ENCODE peak calls at places on chromosome 14, in nine cellular contexts. H is A549, Q is cardiac muscle cell, F is GM13977, T is cardiac fibroblast, S is MM.1S, Y is astrocyte of the cerebellum, E is left ventricle myocardium inferior, M is fibroblast of the aortic adventitia. O is an unnamed sample.

GRCh38 chr14:38835874-38836273 is 267.2 kb downstream of the SEC23A start:
- DNase-seq in H (no peak), Q (no peak), F (no peak), T (no peak), S (no peak), Y (no peak), E (no peak), M (no peak), O (no peak)

GRCh38 chr14:68695871-68696665 is 96.8 kb downstream of the ZFP36L1 start:
- DNase-seq in H (no peak), Q (no peak), F (no peak), T (no peak), S (no peak), Y (no peak), E (no peak), M (no peak), O (no peak)

GRCh38 chr14:39034481-39035296 is 68.3 kb downstream of the SEC23A start:
- DNase-seq in H (peak; percentile 13), Q (peak; percentile 27), F (no peak), T (peak; percentile 29), S (no peak), Y (no peak), E (no peak), M (no peak), O (no peak)

GRCh38 chr14:40762685-40763084 is 844.0 kb upstream of the LRFN5 start:
- DNase-seq in H (no peak), Q (no peak), F (no peak), T (no peak), S (no peak), Y (no peak), E (no peak), M (no peak), O (no peak)

GRCh38 chr14:84894254-84894653 is 635.7 kb upstream of the FLRT2 start:
- DNase-seq in H (no peak), Q (no peak), F (no peak), T (no peak), S (no peak), Y (no peak), E (no peak), M (no peak), O (no peak)

GRCh38 chr14:38948171-38948570 is 154.9 kb downstream of the SEC23A start:
- DNase-seq in H (no peak), Q (peak; percentile 83), F (no peak), T (peak; percentile 22), S (no peak), Y (peak; percentile 77), E (no peak), M (peak; percentile 18), O (no peak)

GRCh38 chr14:59460378-59460777 is 4.8 kb downstream of the GPR135 start:
- DNase-seq in H (no peak), Q (no peak), F (no peak), T (no peak), S (no peak), Y (no peak), E (no peak), M (no peak), O (no peak)

GRCh38 chr14:68574906-68575305 is 218.0 kb downstream of the ZFP36L1 start:
- DNase-seq in H (no peak), Q (peak; percentile 81), F (no peak), T (peak; percentile 51), S (no peak), Y (no peak), E (no peak), M (peak; percentile 71), O (no peak)

GRCh38 chr14:103730490-103731035 is 15.0 kb downstream of the ZFYVE21 start:
- DNase-seq in H (no peak), Q (no peak), F (peak; percentile 36), T (no peak), S (no peak), Y (no peak), E (peak; percentile 71), M (no peak), O (no peak)

GRCh38 chr14:103728141-103728540 is 12.5 kb downstream of the ZFYVE21 start:
- DNase-seq in H (no peak), Q (no peak), F (no peak), T (no peak), S (no peak), Y (no peak), E (no peak), M (no peak), O (no peak)

GRCh38 chr14:103731481-103731880 is 15.9 kb downstream of the ZFYVE21 start:
- DNase-seq in H (no peak), Q (no peak), F (peak; percentile 25), T (no peak), S (no peak), Y (no peak), E (no peak), M (no peak), O (no peak)

GRCh38 chr14:103728721-103729120 is 13.1 kb downstream of the ZFYVE21 start:
- DNase-seq in H (no peak), Q (no peak), F (no peak), T (no peak), S (no peak), Y (no peak), E (no peak), M (no peak), O (no peak)

GRCh38 chr14:103729496-103730448 is 14.2 kb downstream of the ZFYVE21 start:
- DNase-seq in H (no peak), Q (no peak), F (no peak), T (no peak), S (no peak), Y (no peak), E (no peak), M (no peak), O (no peak)
- TF ChIP-seq CTCF in H (no peak), Q (no peak), F (no peak), T (no peak), S (no peak), Y (no peak), E (no peak), M (no peak), O (no peak)

GRCh38 chr14:99037777-99038176 is 234.2 kb downstream of the BCL11B start:
- DNase-seq in H (no peak), Q (no peak), F (no peak), T (no peak), S (no peak), Y (no peak), E (no peak), M (no peak), O (no peak)
- TF ChIP-seq CTCF in H (no peak), Q (peak; percentile 2), F (no peak), T (no peak), S (no peak), Y (peak; percentile 22), E (no peak), M (no peak), O (peak; percentile 33)

GRCh38 chr14:97221572-97221971 is 424.4 kb downstream of the VRK1 start:
- DNase-seq in H (no peak), Q (no peak), F (no peak), T (no peak), S (no peak), Y (no peak), E (no peak), M (no peak), O (no peak)

GRCh38 chr14:97219356-97220017 is 422.3 kb downstream of the VRK1 start:
- DNase-seq in H (no peak), Q (no peak), F (no peak), T (no peak), S (no peak), Y (no peak), E (no peak), M (no peak), O (no peak)

GRCh38 chr14:97218336-97218712 is 421.1 kb downstream of the VRK1 start:
- DNase-seq in H (no peak), Q (no peak), F (no peak), T (no peak), S (no peak), Y (no peak), E (no peak), M (no peak), O (no peak)

GRCh38 chr14:97217094-97217885 is 420.1 kb downstream of the VRK1 start:
- DNase-seq in H (no peak), Q (no peak), F (no peak), T (no peak), S (no peak), Y (no peak), E (no peak), M (no peak), O (no peak)

DNA sequence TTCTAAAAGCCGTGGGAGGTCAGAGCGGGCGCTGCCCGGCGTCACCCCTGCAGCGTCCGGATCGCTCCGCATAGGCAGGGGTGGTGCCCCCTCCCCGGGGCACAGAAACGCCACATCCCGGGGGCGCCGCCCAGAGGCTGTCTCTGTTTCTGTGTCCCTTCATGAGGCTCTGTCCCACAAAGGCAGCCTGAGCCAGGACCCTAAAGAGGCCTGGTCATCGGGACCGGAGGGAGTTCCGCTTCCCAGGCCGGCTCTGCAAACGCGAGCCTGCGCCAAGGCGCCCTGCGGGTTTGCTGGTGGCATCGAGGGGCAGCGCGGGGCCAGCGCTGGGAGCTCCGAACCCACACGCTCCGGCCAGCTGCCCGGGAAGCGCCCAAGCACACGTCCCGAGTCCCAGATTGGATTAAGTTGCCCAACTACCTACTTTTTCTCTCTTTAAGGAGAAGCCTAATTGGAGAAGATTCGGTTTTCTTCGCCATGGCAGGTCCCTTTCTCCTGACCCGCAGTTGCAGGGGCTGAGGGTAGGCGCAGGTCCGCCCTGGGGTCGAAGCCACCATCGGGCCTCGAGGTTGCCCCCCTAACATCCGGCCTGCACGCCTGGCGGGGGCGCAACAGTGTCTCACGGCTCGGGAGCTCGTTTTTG is 421.7 kb downstream of the VRK1 start:
- DNase-seq in H (no peak), Q (no peak), F (no peak), T (no peak), S (no peak), Y (no peak), E (no peak), M (no peak), O (peak; percentile 28)
- TF ChIP-seq CTCF in H (no peak), Q (no peak), F (no peak), T (no peak), S (no peak), Y (peak; percentile 15), E (no peak), M (no peak), O (peak; percentile 29)

GRCh38 chr14:24818823-24819341 is 184.9 kb upstream of the GZMB start:
- DNase-seq in H (no peak), Q (no peak), F (no peak), T (no peak), S (no peak), Y (no peak), E (no peak), M (no peak), O (no peak)

GRCh38 chr14:24816929-24817637 is 183.1 kb upstream of the GZMB start:
- DNase-seq in H (no peak), Q (no peak), F (no peak), T (no peak), S (no peak), Y (no peak), E (peak; percentile 28), M (no peak), O (no peak)

GRCh38 chr14:24818054-24818822 is 184.2 kb upstream of the GZMB start:
- DNase-seq in H (no peak), Q (peak; percentile 9), F (no peak), T (no peak), S (no peak), Y (no peak), E (no peak), M (no peak), O (no peak)

GRCh38 chr14:24816011-24816928 is 182.3 kb upstream of the GZMB start:
- DNase-seq in H (no peak), Q (peak; percentile 44), F (no peak), T (no peak), S (no peak), Y (no peak), E (no peak), M (peak; percentile 70), O (no peak)

DNA sequence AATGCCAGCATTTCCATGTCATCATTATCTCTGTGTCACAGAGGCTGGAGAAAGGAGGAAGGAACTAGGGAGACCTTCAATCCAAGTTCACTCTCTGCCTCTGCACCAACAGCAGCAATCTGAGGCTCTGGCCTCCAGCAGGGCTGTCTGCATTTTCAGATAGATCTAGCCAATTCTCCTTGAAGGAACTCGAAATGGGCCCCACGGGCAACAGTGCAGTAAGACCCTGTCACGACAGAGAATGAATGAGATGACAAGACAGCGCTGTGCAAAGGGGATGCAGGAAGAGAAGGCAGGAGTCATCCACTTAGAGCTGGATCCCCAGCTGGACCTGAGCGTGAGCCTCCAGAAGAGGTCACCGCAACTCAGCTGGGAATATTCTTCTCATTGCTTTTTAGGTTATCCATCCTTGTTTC is 183.7 kb upstream of the GZMB start:
- DNase-seq in H (no peak), Q (peak; percentile 64), F (no peak), T (peak; percentile 43), S (no peak), Y (peak; percentile 53), E (no peak), M (peak; percentile 62), O (no peak)
- TF ChIP-seq CTCF in H (peak; percentile 23), Q (peak; percentile 69), F (no peak), T (peak; percentile 49), S (no peak), Y (peak; percentile 79), E (peak; percentile 51), M (peak; percentile 70), O (peak; percentile 13)